ENCODE peak calls at places on chromosomes 3 and 15, in eight cellular contexts. X, P, Q, R, J, W, F and B are unnamed samples.

GRCh38 chr3:31952205-31952604 is 28.9 kb downstream of the OSBPL10 start:
- DNase-seq in X (no peak), P (no peak), Q (no peak), R (no peak), J (no peak), W (no peak), F (no peak), B (no peak)

GRCh38 chr15:91289324-91289723 is 189.3 kb downstream of the SV2B start:
- DNase-seq in X (no peak), P (no peak), Q (no peak), R (no peak), J (peak), W (no peak), F (no peak), B (no peak)

GRCh38 chr15:60790641-60791040 is 311.7 kb upstream of the ICE2 start:
- DNase-seq in X (no peak), P (no peak), Q (no peak), R (no peak), J (no peak), W (no peak), F (no peak), B (no peak)

GRCh38 chr3:33940149-33940548 is 141.7 kb downstream of the PDCD6IP start:
- DNase-seq in X (no peak), P (no peak), Q (peak), R (no peak), J (no peak), W (no peak), F (no peak), B (no peak)

GRCh38 chr3:156445117-156445968 is 109.6 kb downstream of the SSR3 start:
- DNase-seq in X (no peak), P (no peak), Q (no peak), R (no peak), J (no peak), W (no peak), F (no peak), B (no peak)

GRCh38 chr15:88403461-88403860 is 63.7 kb downstream of the MRPL46 start:
- DNase-seq in X (no peak), P (no peak), Q (no peak), R (no peak), J (no peak), W (no peak), F (no peak), B (no peak)

GRCh38 chr15:44215594-44215993 is 20.5 kb upstream of the FRMD5 start:
- DNase-seq in X (no peak), P (peak), Q (peak), R (peak), J (no peak), W (peak), F (no peak), B (no peak)

GRCh38 chr15:56837281-56837680 is 81.2 kb upstream of the TCF12 start:
- DNase-seq in X (no peak), P (peak), Q (peak), R (no peak), J (no peak), W (no peak), F (no peak), B (no peak)

GRCh38 chr3:196210673-196211556 is at the start of gene ZDHHC19:
- DNase-seq in X (no peak), P (no peak), Q (no peak), R (no peak), J (no peak), W (no peak), F (no peak), B (no peak)